ENCODE peak calls at places on chromosome 18, in seven cellular contexts. U is H9, F is mesendoderm, M is IMR-90, Q is neuronal stem cell, H is mesenchymal stem cell, Y is trophoblast cell. K is an unnamed sample.

GRCh38 chr18:72871091-72871490 is 3.3 kb upstream of the NETO1 start:
- DNase-seq in H (no peak), M (peak), F (no peak), U (no peak), Y (no peak), Q (no peak), K (no peak)

GRCh38 chr18:10041180-10041579 is 127.4 kb downstream of the VAPA start:
- DNase-seq in M (peak), Y (no peak), F (no peak), Q (no peak), H (peak), U (no peak), K (no peak)

GRCh38 chr18:79869591-79870368 is 72.0 kb downstream of the KCNG2 start:
- DNase-seq in U (no peak), M (no peak), H (no peak), F (no peak), Q (no peak), Y (no peak), K (no peak)

GRCh38 chr18:68263481-68263880 is 451.4 kb downstream of the TMX3 start:
- DNase-seq in Y (no peak), U (no peak), H (peak), Q (no peak), M (peak), F (no peak), K (no peak)

GRCh38 chr18:35478520-35479435 is 19.0 kb downstream of the INO80C start:
- DNase-seq in Q (no peak), H (peak), F (no peak), U (no peak), M (peak), Y (peak), K (no peak)

GRCh38 chr18:74457743-74458465 is 796 bp upstream of the DIPK1C start:
- DNase-seq in Q (no peak), U (no peak), Y (no peak), H (no peak), M (no peak), F (no peak), K (no peak)

GRCh38 chr18:2918761-2919550 is 72.2 kb downstream of the EMILIN2 start:
- DNase-seq in H (no peak), Q (no peak), Y (no peak), M (no peak), U (no peak), F (no peak), K (no peak)

GRCh38 chr18:54772081-54772480 is 56.2 kb upstream of the RAB27B start:
- DNase-seq in M (no peak), H (no peak), Q (no peak), U (no peak), F (no peak), Y (no peak), K (no peak)

GRCh38 chr18:66655407-66655806 is 51.5 kb upstream of the CDH19 start:
- DNase-seq in Q (no peak), U (no peak), F (no peak), M (no peak), H (no peak), Y (no peak), K (no peak)

GRCh38 chr18:9130806-9131205 is 5.8 kb upstream of the ANKRD12 start:
- DNase-seq in U (no peak), Q (no peak), H (no peak), F (no peak), Y (no peak), M (peak), K (no peak)

GRCh38 chr18:48859311-48860275 is 91.2 kb downstream of the SMAD7 start:
- DNase-seq in H (no peak), F (peak), Q (peak), U (peak), Y (no peak), M (no peak), K (peak)

GRCh38 chr18:10353791-10354190 is 100.6 kb upstream of the APCDD1 start:
- DNase-seq in M (peak), Y (no peak), U (no peak), F (no peak), Q (no peak), H (peak), K (no peak)

GRCh38 chr18:59096098-59096779 is 43.4 kb upstream of the SEC11C start:
- DNase-seq in U (peak), Y (no peak), F (peak), H (no peak), Q (peak), M (no peak), K (peak)

GRCh38 chr18:51070545-51070944 is 40.5 kb downstream of the SMAD4 start:
- DNase-seq in H (peak), Q (no peak), F (peak), M (peak), Y (peak), U (no peak), K (no peak)
- H3K18ac ChIP-seq in H (no peak), Q (no peak), F (no peak), M (no peak), Y (no peak), U (no peak), K (no peak)

GRCh38 chr18:6396843-6397242 is 17.9 kb downstream of the L3MBTL4 start:
- DNase-seq in Y (no peak), M (no peak), Q (no peak), U (no peak), H (no peak), F (no peak), K (no peak)
- H3K18ac ChIP-seq in Y (no peak), M (no peak), Q (no peak), U (no peak), H (no peak), F (no peak), K (no peak)

DNA sequence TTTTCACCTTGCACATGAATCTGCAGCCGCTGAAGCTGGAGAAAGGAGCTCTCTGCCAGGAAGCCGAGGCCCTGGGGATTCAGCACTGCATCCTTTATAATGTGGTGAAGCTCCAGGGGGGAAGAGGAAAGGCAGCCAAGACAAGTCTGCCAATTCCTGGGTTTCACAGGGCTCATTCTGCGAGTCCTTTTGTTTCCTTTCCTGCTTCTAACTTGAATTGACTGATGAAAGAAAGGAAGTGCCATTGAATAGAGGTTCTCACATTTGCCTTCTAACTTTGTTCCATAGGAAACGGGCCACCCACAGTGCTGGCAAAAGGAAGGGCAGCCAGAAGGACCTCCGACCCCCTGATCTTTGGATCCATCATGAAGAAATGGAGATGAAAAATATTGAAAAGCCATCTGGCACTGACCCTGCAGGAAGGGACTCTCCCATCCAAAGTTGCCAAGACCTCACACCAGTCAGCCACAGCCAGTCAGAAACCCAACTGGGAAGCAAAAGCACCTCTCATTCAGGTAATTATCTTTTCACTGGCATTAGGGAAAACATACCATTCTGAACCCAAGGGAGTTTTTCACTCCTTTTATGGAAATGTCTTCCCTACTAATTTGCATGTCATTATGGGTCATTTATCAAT is 765.4 kb downstream of the MBD2 start:
- DNase-seq in Y (no peak), H (no peak), Q (peak), F (peak), M (no peak), U (peak), K (peak)
- H3K18ac ChIP-seq in Y (no peak), H (no peak), Q (no peak), F (no peak), M (no peak), U (no peak), K (peak)

GRCh38 chr18:8031496-8031895 is 464.4 kb downstream of the PTPRM start:
- DNase-seq in U (no peak), Q (no peak), Y (no peak), H (no peak), F (no peak), M (no peak), K (no peak)
- H3K18ac ChIP-seq in U (no peak), Q (no peak), Y (no peak), H (no peak), F (no peak), M (no peak), K (no peak)

GRCh38 chr18:63097198-63097597 is 222.4 kb downstream of the BCL2 start:
- DNase-seq in U (no peak), M (no peak), F (no peak), H (no peak), Q (no peak), Y (no peak), K (no peak)
- H3K18ac ChIP-seq in U (no peak), M (no peak), F (no peak), H (no peak), Q (no peak), Y (no peak), K (no peak)

GRCh38 chr18:27423581-27423980 is 238.5 kb upstream of the CHST9 start:
- DNase-seq in M (no peak), Y (no peak), H (no peak), U (no peak), F (no peak), Q (no peak), K (no peak)
- H3K18ac ChIP-seq in M (no peak), Y (no peak), H (no peak), U (no peak), F (no peak), Q (no peak), K (no peak)

DNA sequence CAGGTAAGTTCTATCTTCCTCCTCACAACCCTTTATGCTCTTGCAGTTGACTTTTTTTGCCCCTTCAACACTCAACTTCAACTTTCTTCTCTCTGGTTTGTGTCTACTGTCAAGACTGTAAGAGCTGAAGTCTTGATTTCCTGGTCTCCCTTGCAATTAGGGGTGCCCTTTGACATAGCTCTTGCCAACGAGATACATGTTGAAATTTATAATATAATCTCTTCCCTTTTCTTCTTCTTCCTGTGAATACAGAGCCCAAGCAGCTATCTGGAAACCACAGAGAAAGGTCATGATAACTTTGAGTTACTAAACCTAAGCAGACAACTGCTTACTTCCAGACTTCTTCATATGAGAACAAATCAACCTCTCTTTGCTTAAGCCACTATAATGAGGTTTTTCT is 163.5 kb downstream of the MC4R start:
- DNase-seq in Y (no peak), M (no peak), Q (no peak), U (no peak), H (peak), F (no peak), K (no peak)
- H3K18ac ChIP-seq in Y (no peak), M (no peak), Q (no peak), U (no peak), H (no peak), F (no peak), K (no peak)

GRCh38 chr18:56139372-56139771 is 499.0 kb downstream of the TXNL1 start:
- DNase-seq in Q (no peak), F (no peak), H (no peak), Y (no peak), U (no peak), M (no peak), K (no peak)

GRCh38 chr18:56139792-56140254 is 498.6 kb downstream of the TXNL1 start:
- DNase-seq in M (peak), Y (no peak), H (peak), Q (no peak), U (no peak), F (no peak), K (no peak)
- H3K18ac ChIP-seq in M (peak), Y (no peak), H (no peak), Q (no peak), U (no peak), F (no peak), K (no peak)

GRCh38 chr18:13583567-13584245 is 142.7 kb downstream of the FAM210A start:
- DNase-seq in M (no peak), Y (no peak), Q (peak), U (no peak), F (no peak), H (no peak), K (no peak)
- H3K18ac ChIP-seq in M (no peak), Y (no peak), Q (peak), U (no peak), F (no peak), H (no peak), K (no peak)

K was measured in H1.